ENCODE peak calls at places on chromosomes 16 and 17, in five cellular contexts. Q, U, G, D and M are unnamed samples.

GRCh38 chr17:74454197-74455024 is 12.0 kb upstream of the CD300A start:
- DNase-seq in Q (no peak), U (peak), G (peak), D (peak), M (no peak)

GRCh38 chr16:89230210-89230609 is 12.7 kb downstream of the ZNF778 start:
- DNase-seq in Q (no peak), U (no peak), G (no peak), D (no peak), M (no peak)

GRCh38 chr17:82292251-82293154 is 19.0 kb upstream of the CSNK1D start:
- DNase-seq in Q (peak), G (peak), D (peak), U (peak), M (peak)

GRCh38 chr17:80912451-80912850 is 79.2 kb upstream of the CHMP6 start:
- DNase-seq in U (no peak), Q (no peak), D (no peak), G (no peak), M (no peak)

GRCh38 chr17:81125573-81126081 is 39.7 kb upstream of the PVALEF start:
- DNase-seq in D (no peak), U (no peak), G (no peak), Q (no peak), M (no peak)

GRCh38 chr16:4828567-4829320 is 18.3 kb downstream of the GLYR1 start:
- DNase-seq in U (no peak), G (no peak), Q (no peak), D (no peak), M (no peak)

GRCh38 chr16:50533317-50533716 is 14.9 kb upstream of the NKD1 start:
- DNase-seq in G (no peak), Q (no peak), U (no peak), D (no peak), M (no peak)

GRCh38 chr17:49132699-49133364 is at the start of gene B4GALNT2:
- DNase-seq in D (peak), G (no peak), Q (peak), U (no peak), M (no peak)

GRCh38 chr17:39132192-39132600 is 19.2 kb downstream of the PLXDC1 start:
- DNase-seq in G (no peak), U (no peak), Q (peak), D (no peak), M (no peak)

GRCh38 chr17:36000730-36001108 is 634 bp downstream of the CCL15 start:
- DNase-seq in U (no peak), Q (no peak), D (no peak), G (no peak), M (no peak)

GRCh38 chr17:79799174-79799537 is 2.3 kb upstream of the CBX8 start:
- DNase-seq in G (no peak), D (no peak), U (no peak), Q (no peak), M (no peak)

GRCh38 chr17:76382305-76382802 is 2.1 kb upstream of the SPHK1 start:
- DNase-seq in G (peak), D (peak), Q (no peak), U (no peak), M (peak)

GRCh38 chr17:80035937-80036714 is at the start of gene CCDC40:
- DNase-seq in D (peak), G (peak), U (peak), Q (peak), M (peak)

GRCh38 chr17:44379887-44380286 is 9.6 kb downstream of the ITGA2B start:
- DNase-seq in U (no peak), G (no peak), D (no peak), Q (no peak), M (no peak)

GRCh38 chr17:71163121-71163812 is 957.6 kb upstream of the SOX9 start:
- DNase-seq in D (no peak), Q (no peak), G (no peak), U (no peak), M (no peak)

GRCh38 chr16:55376045-55376444 is 52.0 kb downstream of the IRX6 start:
- DNase-seq in Q (no peak), D (no peak), G (no peak), U (no peak), M (no peak)

GRCh38 chr17:58341861-58342475 is 10.0 kb downstream of the SUPT4H1 start:
- DNase-seq in G (no peak), U (no peak), Q (no peak), D (peak), M (no peak)

GRCh38 chr16:4372578-4373355 is 1.1 kb downstream of the VASN start:
- DNase-seq in D (no peak), G (no peak), Q (peak), U (no peak), M (no peak)

GRCh38 chr16:53089434-53090270 is 34.9 kb downstream of the CHD9 start:
- DNase-seq in Q (no peak), U (no peak), G (peak), D (no peak), M (peak)

GRCh38 chr17:49589556-49589885 is 13.8 kb downstream of the NXPH3 start:
- DNase-seq in Q (no peak), U (no peak), G (no peak), D (no peak), M (no peak)

GRCh38 chr16:31084584-31085298 is 4.0 kb downstream of the PRSS53 start:
- DNase-seq in U (no peak), Q (no peak), D (no peak), G (no peak), M (no peak)

GRCh38 chr17:27602721-27603445 is 28.1 kb upstream of the LGALS9 start:
- DNase-seq in Q (peak), U (peak), D (peak), G (peak), M (peak)